ENCODE peak calls at places on chromosome 6, in seven cellular contexts. V is GOT3; K is pancreas; X is activated B cell treated with CpG ODN at 0.5 μM for 24 hours; P is activated T-cell treated with anti-CD3 and anti-CD28 coated beads for 1 hour; U is heart right ventricle; T is stimulated activated CD4-positive, alpha-beta T cell treated with anti-CD3 and anti-CD28 coated beads, Interleukin-12 subunit alpha, Interleukin-12 subunit beta, amount 100 ng/mL, for 4 hours. C is an unnamed sample.

GRCh38 chr6:4021862-4022715 is 56.8 kb downstream of the FAM217A start:
- DNase-seq in V (no peak), K (no peak), X (no peak), U (no peak), T (no peak), P (no peak), C (peak; percentile 65)

GRCh38 chr6:46246081-46246480 is 75.3 kb upstream of the ENPP5 start:
- DNase-seq in P (no peak), K (no peak), U (no peak), V (no peak), X (no peak), T (no peak), C (no peak)

GRCh38 chr6:100479180-100480035 is 14.7 kb upstream of the SIM1 start:
- DNase-seq in P (no peak), V (no peak), X (no peak), U (no peak), T (no peak), K (no peak), C (peak; percentile 62)

GRCh38 chr6:136762022-136762975 is 30.0 kb downstream of the MAP3K5 start:
- DNase-seq in X (no peak), T (no peak), P (no peak), V (no peak), U (peak; percentile 35), K (no peak), C (no peak)

GRCh38 chr6:32627831-32628230 is 9.4 kb upstream of the HLA-DQA1 start:
- DNase-seq in P (no peak), K (no peak), T (no peak), V (peak; percentile 21), X (peak; percentile 33), U (peak; percentile 48), C (peak; percentile 56)

GRCh38 chr6:116475151-116475550 is 14.0 kb downstream of the CALHM6 start:
- DNase-seq in U (no peak), V (no peak), X (no peak), P (no peak), K (no peak), T (no peak), C (no peak)

GRCh38 chr6:3022765-3023662 is 23.3 kb downstream of the NQO2 start:
- DNase-seq in X (no peak), T (peak; percentile 39), U (peak; percentile 26), P (peak; percentile 31), K (no peak), V (no peak), C (peak; percentile 39)

GRCh38 chr6:170129691-170130171 is 161.1 kb downstream of the DLL1 start:
- DNase-seq in T (no peak), U (peak; percentile 75), K (peak; percentile 82), X (no peak), V (no peak), P (no peak), C (no peak)

GRCh38 chr6:96015791-96016776 is at the start of gene FUT9:
- DNase-seq in U (no peak), K (peak; percentile 81), V (no peak), T (no peak), X (no peak), P (no peak), C (no peak)

GRCh38 chr6:43702522-43703440 is 15.2 kb upstream of the MRPS18A start:
- DNase-seq in X (peak; percentile 50), K (peak; percentile 75), P (no peak), V (peak; percentile 72), T (no peak), U (peak; percentile 96), C (peak; percentile 82)

GRCh38 chr6:14707971-14708465 is 537.9 kb upstream of the JARID2 start:
- DNase-seq in T (no peak), K (no peak), X (no peak), P (no peak), V (no peak), U (no peak), C (no peak)

GRCh38 chr6:113522376-113522775 is 334.8 kb upstream of the MARCKS start:
- DNase-seq in T (no peak), K (no peak), P (no peak), U (no peak), V (no peak), X (no peak), C (no peak)

GRCh38 chr6:131740161-131740560 is 29.3 kb upstream of the CTAGE9 start:
- DNase-seq in P (no peak), K (no peak), T (no peak), V (no peak), U (no peak), X (no peak), C (no peak)

GRCh38 chr6:72704979-72705378 is 83.1 kb downstream of the KCNQ5 start:
- DNase-seq in T (no peak), U (no peak), K (no peak), V (no peak), P (no peak), X (no peak), C (peak; percentile 80)

GRCh38 chr6:111230351-111231077 is 143.2 kb downstream of the SLC16A10 start:
- DNase-seq in K (no peak), V (no peak), U (no peak), P (no peak), X (no peak), T (no peak), C (no peak)

GRCh38 chr6:46410330-46410953 is 80.8 kb downstream of the RCAN2 start:
- DNase-seq in K (no peak), P (no peak), V (no peak), T (no peak), U (peak; percentile 37), X (no peak), C (peak; percentile 16)

GRCh38 chr6:166707045-166707444 is 80.0 kb upstream of the RPS6KA2 start:
- DNase-seq in P (no peak), T (no peak), V (no peak), K (peak; percentile 86), U (no peak), X (no peak), C (peak; percentile 60)

GRCh38 chr6:1841131-1841530 is 231.4 kb downstream of the FOXC1 start:
- DNase-seq in K (no peak), T (no peak), X (no peak), U (no peak), P (no peak), V (no peak), C (no peak)

GRCh38 chr6:77383026-77383425 is 80.3 kb downstream of the HTR1B start:
- DNase-seq in U (no peak), P (no peak), T (no peak), X (no peak), K (no peak), V (no peak), C (no peak)

GRCh38 chr6:119829006-119829405 is 479.4 kb upstream of the MAN1A1 start:
- DNase-seq in U (no peak), V (no peak), T (no peak), P (no peak), X (no peak), K (no peak), C (no peak)

GRCh38 chr6:168060521-168060931 is 18.5 kb downstream of the FRMD1 start:
- DNase-seq in U (peak; percentile 70), X (no peak), V (no peak), P (no peak), K (peak; percentile 81), T (no peak), C (peak; percentile 57)

GRCh38 chr6:125273965-125274364 is 27.8 kb downstream of the HDDC2 start:
- DNase-seq in X (no peak), U (peak; percentile 36), T (no peak), P (no peak), K (no peak), V (no peak), C (peak; percentile 26)

GRCh38 chr6:151142676-151143075 is 97.1 kb upstream of the AKAP12 start:
- DNase-seq in K (no peak), T (no peak), V (no peak), U (no peak), X (no peak), P (no peak), C (no peak)

GRCh38 chr6:127080081-127080480 is 38.4 kb upstream of the RSPO3 start:
- DNase-seq in T (no peak), K (no peak), U (no peak), X (no peak), P (no peak), V (no peak), C (no peak)

GRCh38 chr6:24757610-24758009 is 17.1 kb upstream of the GMNN start:
- DNase-seq in T (no peak), K (no peak), U (no peak), P (no peak), V (no peak), X (no peak), C (no peak)

GRCh38 chr6:51893356-51893755 is 194.1 kb downstream of the PKHD1 start:
- DNase-seq in U (no peak), T (no peak), P (no peak), K (no peak), X (no peak), V (no peak), C (no peak)

C was measured in SK-MEL-5.